ENCODE peak calls at places on chromosome 6, in seven cellular contexts. J, A, W, F, O, M and R are unnamed samples.

GRCh38 chr6:113457156-113457555 is 400.0 kb upstream of the MARCKS start:
- DNase-seq in W (peak; percentile 7), F (peak; percentile 94), A (peak; percentile 58), M (peak; percentile 84), O (no peak), J (peak; percentile 93), R (no peak)

GRCh38 chr6:33710296-33711121 is 991 bp downstream of the UQCC2 start:
- DNase-seq in W (no peak), J (no peak), A (no peak), O (peak; percentile 20), M (no peak), F (no peak), R (no peak)

GRCh38 chr6:37338745-37339255 is 15.0 kb upstream of the RNF8 start:
- DNase-seq in O (no peak), A (no peak), W (no peak), J (no peak), M (no peak), F (no peak), R (no peak)

GRCh38 chr6:121503633-121504032 is 68.2 kb downstream of the GJA1 start:
- DNase-seq in A (no peak), J (peak; percentile 21), W (no peak), O (no peak), M (no peak), F (peak; percentile 61), R (no peak)

GRCh38 chr6:11810039-11810541 is 31.5 kb upstream of the ADTRP start:
- DNase-seq in O (peak; percentile 39), M (peak; percentile 66), W (peak; percentile 59), F (peak; percentile 96), J (peak; percentile 77), A (peak; percentile 47), R (peak; percentile 48)

GRCh38 chr6:161487694-161488093 is 213.8 kb upstream of the AGPAT4 start:
- DNase-seq in W (no peak), M (peak; percentile 2), A (no peak), F (peak; percentile 7), J (peak; percentile 3), O (peak; percentile 39), R (no peak)

GRCh38 chr6:113011803-113012202 is 664.7 kb downstream of the RFPL4B start:
- DNase-seq in M (no peak), A (peak; percentile 13), J (peak; percentile 25), F (peak; percentile 83), W (no peak), O (no peak), R (no peak)

GRCh38 chr6:55943329-55943728 is 67.9 kb upstream of the BMP5 start:
- DNase-seq in W (no peak), A (no peak), J (peak; percentile 35), M (peak; percentile 3), O (no peak), F (peak; percentile 26), R (no peak)

GRCh38 chr6:105051941-105052471 is 95.1 kb downstream of the LIN28B start:
- DNase-seq in A (no peak), O (peak; percentile 64), M (no peak), F (peak; percentile 3), W (no peak), J (peak; percentile 67), R (no peak)

GRCh38 chr6:163165922-163166321 is 248.6 kb upstream of the QKI start:
- DNase-seq in A (no peak), J (no peak), M (no peak), O (no peak), F (no peak), W (no peak), R (peak; percentile 89)

GRCh38 chr6:56278186-56278585 is 30.8 kb upstream of the COL21A1 start:
- DNase-seq in F (no peak), M (no peak), W (no peak), J (no peak), O (no peak), A (no peak), R (no peak)

GRCh38 chr6:127342296-127342945 is 988 bp downstream of the ECHDC1 start:
- DNase-seq in M (peak; percentile 32), O (peak; percentile 40), A (no peak), J (peak; percentile 64), F (peak; percentile 65), W (no peak), R (no peak)

GRCh38 chr6:149905371-149905910 is 7.5 kb upstream of the RAET1E start:
- DNase-seq in J (no peak), W (no peak), A (no peak), F (no peak), O (no peak), M (no peak), R (no peak)

GRCh38 chr6:160831751-160832150 is 129.7 kb downstream of the PLG start:
- DNase-seq in A (no peak), W (no peak), M (no peak), O (no peak), J (no peak), F (no peak), R (no peak)

GRCh38 chr6:70503813-70504465 is 62.8 kb upstream of the SDHAF4 start:
- DNase-seq in A (no peak), W (no peak), J (no peak), M (no peak), F (no peak), O (no peak), R (no peak)

GRCh38 chr6:47247227-47247797 is 62.4 kb downstream of the TNFRSF21 start:
- DNase-seq in O (peak; percentile 37), W (no peak), J (no peak), M (no peak), A (no peak), F (peak; percentile 43), R (no peak)

GRCh38 chr6:91812596-91813274 is 1225.9 kb upstream of the MAP3K7 start:
- DNase-seq in J (no peak), O (no peak), F (no peak), W (no peak), A (no peak), M (peak; percentile 32), R (no peak)

GRCh38 chr6:101614774-101615173 is 221.3 kb downstream of the GRIK2 start:
- DNase-seq in W (no peak), A (no peak), F (peak; percentile 13), O (no peak), J (peak; percentile 26), M (peak; percentile 92), R (no peak)

GRCh38 chr6:44002071-44002590 is 125.1 kb downstream of the MRPL14 start:
- DNase-seq in A (no peak), M (no peak), J (no peak), F (no peak), O (no peak), W (no peak), R (no peak)

GRCh38 chr6:69796081-69796626 is 656 bp downstream of the LMBRD1 start:
- DNase-seq in O (peak; percentile 64), A (peak; percentile 9), M (peak; percentile 21), J (peak; percentile 22), W (no peak), F (peak; percentile 48), R (peak; percentile 30)

GRCh38 chr6:6705061-6705425 is 116.5 kb downstream of the LY86 start:
- DNase-seq in M (no peak), A (no peak), J (no peak), O (no peak), F (no peak), W (no peak), R (no peak)

GRCh38 chr6:46691052-46691451 is 3.4 kb downstream of the TDRD6 start:
- DNase-seq in A (no peak), F (no peak), O (no peak), J (no peak), M (no peak), W (no peak), R (no peak)

GRCh38 chr6:84258268-84258667 is 30.8 kb upstream of the CEP162 start:
- DNase-seq in M (no peak), A (no peak), F (peak; percentile 44), J (no peak), W (no peak), O (no peak), R (peak; percentile 9)